ENCODE peak calls at places on chromosomes 16 and 17, in five cellular contexts. M, O, S, B and D are unnamed samples.

GRCh38 chr17:74452841-74453661 is 13.4 kb upstream of the CD300A start:
- DNase-seq in S (peak), B (no peak), O (no peak), M (no peak), D (no peak)

GRCh38 chr16:86680137-86680536 is 101.8 kb downstream of the FOXL1 start:
- DNase-seq in B (peak), O (no peak), S (no peak), M (peak), D (peak)

GRCh38 chr17:80992948-80993624 is 1.4 kb downstream of the CHMP6 start:
- DNase-seq in M (no peak), B (no peak), S (no peak), O (no peak), D (no peak)

GRCh38 chr17:65177901-65178300 is 40.7 kb downstream of the RGS9 start:
- DNase-seq in M (peak), S (no peak), O (no peak), B (no peak), D (no peak)

GRCh38 chr16:29029168-29029994 is 44.5 kb downstream of the LAT start:
- DNase-seq in B (peak), M (peak), O (no peak), S (peak), D (peak)

GRCh38 chr16:351804-352520 is 561 bp downstream of the AXIN1 start:
- DNase-seq in M (no peak), S (no peak), B (no peak), O (no peak), D (no peak)

GRCh38 chr17:64357191-64357981 is 33.3 kb downstream of the PECAM1 start:
- DNase-seq in O (no peak), B (peak), M (peak), S (no peak), D (peak)

GRCh38 chr16:82344157-82344556 is 174.1 kb upstream of the MPHOSPH6 start:
- DNase-seq in M (no peak), B (no peak), O (no peak), S (peak), D (no peak)

GRCh38 chr16:55809386-55809785 is 23.5 kb downstream of the CES1 start:
- DNase-seq in B (no peak), O (no peak), M (no peak), S (no peak), D (no peak)

GRCh38 chr16:89172901-89173628 is 1.5 kb downstream of the CDH15 start:
- DNase-seq in B (no peak), M (no peak), O (no peak), S (no peak), D (no peak)

GRCh38 chr17:45759761-45760160 is 24.4 kb upstream of the CRHR1 start:
- DNase-seq in O (no peak), M (no peak), S (no peak), B (no peak), D (no peak)